ENCODE peak calls at places on chromosomes 11 and 22, in ten cellular contexts. One of them, this sample, is unnamed.

GRCh38 chr11:44784438-44784760 is 57.6 kb downstream of the TSPAN18 start:
- DNase-seq in cardiac muscle cell: no peak
- DNase-seq in AG08396: no peak
- DNase-seq in non-pigmented ciliary epithelial cell: no peak
- DNase-seq in ELR: no peak
- DNase-seq in naive B cell: no peak
- DNase-seq in ureter: no peak
- DNase-seq in mucosa of descending colon: no peak
- DNase-seq in NCI-H345: no peak
- DNase-seq in stimulated activated CD4-positive, alpha-beta T cell treated with anti-CD3 and anti-CD28 coated beads, Interleukin-1b, Interleukin-23, amount 100 ng/mL, for 1 hour: no peak
- DNase-seq in this sample: no peak

GRCh38 chr11:8871283-8871775 is 39.7 kb upstream of the AKIP1 start:
- DNase-seq in cardiac muscle cell: peak
- DNase-seq in AG08396: peak
- DNase-seq in non-pigmented ciliary epithelial cell: peak
- DNase-seq in ELR: peak
- DNase-seq in naive B cell: no peak
- DNase-seq in ureter: peak
- DNase-seq in mucosa of descending colon: peak
- DNase-seq in NCI-H345: peak
- DNase-seq in stimulated activated CD4-positive, alpha-beta T cell treated with anti-CD3 and anti-CD28 coated beads, Interleukin-1b, Interleukin-23, amount 100 ng/mL, for 1 hour: no peak
- DNase-seq in this sample: peak

GRCh38 chr11:134646561-134646960 is 234.5 kb upstream of the B3GAT1 start:
- DNase-seq in cardiac muscle cell: no peak
- DNase-seq in AG08396: no peak
- DNase-seq in non-pigmented ciliary epithelial cell: no peak
- DNase-seq in ELR: no peak
- DNase-seq in naive B cell: no peak
- DNase-seq in ureter: no peak
- DNase-seq in mucosa of descending colon: no peak
- DNase-seq in NCI-H345: no peak
- DNase-seq in stimulated activated CD4-positive, alpha-beta T cell treated with anti-CD3 and anti-CD28 coated beads, Interleukin-1b, Interleukin-23, amount 100 ng/mL, for 1 hour: no peak
- DNase-seq in this sample: no peak

GRCh38 chr22:42519544-42520237 is at the start of gene RRP7A:
- DNase-seq in cardiac muscle cell: peak
- DNase-seq in AG08396: peak
- DNase-seq in non-pigmented ciliary epithelial cell: peak
- DNase-seq in ELR: peak
- DNase-seq in naive B cell: peak
- DNase-seq in ureter: peak
- DNase-seq in mucosa of descending colon: peak
- DNase-seq in NCI-H345: peak
- DNase-seq in stimulated activated CD4-positive, alpha-beta T cell treated with anti-CD3 and anti-CD28 coated beads, Interleukin-1b, Interleukin-23, amount 100 ng/mL, for 1 hour: peak
- DNase-seq in this sample: peak

GRCh38 chr22:37633082-37633692 is 6.3 kb upstream of the SH3BP1 start:
- DNase-seq in cardiac muscle cell: no peak
- DNase-seq in AG08396: no peak
- DNase-seq in non-pigmented ciliary epithelial cell: no peak
- DNase-seq in ELR: no peak
- DNase-seq in naive B cell: peak
- DNase-seq in ureter: no peak
- DNase-seq in mucosa of descending colon: no peak
- DNase-seq in NCI-H345: no peak
- DNase-seq in stimulated activated CD4-positive, alpha-beta T cell treated with anti-CD3 and anti-CD28 coated beads, Interleukin-1b, Interleukin-23, amount 100 ng/mL, for 1 hour: no peak
- DNase-seq in this sample: no peak

GRCh38 chr22:46033256-46034200 is 56.6 kb upstream of the WNT7B start:
- DNase-seq in cardiac muscle cell: no peak
- DNase-seq in AG08396: no peak
- DNase-seq in non-pigmented ciliary epithelial cell: no peak
- DNase-seq in ELR: no peak
- DNase-seq in naive B cell: no peak
- DNase-seq in ureter: no peak
- DNase-seq in mucosa of descending colon: no peak
- DNase-seq in NCI-H345: no peak
- DNase-seq in stimulated activated CD4-positive, alpha-beta T cell treated with anti-CD3 and anti-CD28 coated beads, Interleukin-1b, Interleukin-23, amount 100 ng/mL, for 1 hour: no peak
- DNase-seq in this sample: no peak

GRCh38 chr22:48884292-48884691 is 943.4 kb downstream of the BRD1 start:
- DNase-seq in cardiac muscle cell: no peak
- DNase-seq in AG08396: no peak
- DNase-seq in non-pigmented ciliary epithelial cell: no peak
- DNase-seq in ELR: no peak
- DNase-seq in naive B cell: no peak
- DNase-seq in ureter: no peak
- DNase-seq in mucosa of descending colon: no peak
- DNase-seq in NCI-H345: no peak
- DNase-seq in stimulated activated CD4-positive, alpha-beta T cell treated with anti-CD3 and anti-CD28 coated beads, Interleukin-1b, Interleukin-23, amount 100 ng/mL, for 1 hour: no peak
- DNase-seq in this sample: no peak

GRCh38 chr11:35822815-35823495 is 120.9 kb upstream of the LDLRAD3 start:
- DNase-seq in cardiac muscle cell: no peak
- DNase-seq in AG08396: no peak
- DNase-seq in non-pigmented ciliary epithelial cell: no peak
- DNase-seq in ELR: no peak
- DNase-seq in naive B cell: no peak
- DNase-seq in ureter: no peak
- DNase-seq in mucosa of descending colon: no peak
- DNase-seq in NCI-H345: no peak
- DNase-seq in stimulated activated CD4-positive, alpha-beta T cell treated with anti-CD3 and anti-CD28 coated beads, Interleukin-1b, Interleukin-23, amount 100 ng/mL, for 1 hour: no peak
- DNase-seq in this sample: no peak

GRCh38 chr11:67268684-67269268 is 2.5 kb downstream of the GRK2 start:
- DNase-seq in cardiac muscle cell: no peak
- DNase-seq in AG08396: no peak
- DNase-seq in non-pigmented ciliary epithelial cell: no peak
- DNase-seq in ELR: no peak
- DNase-seq in naive B cell: no peak
- DNase-seq in ureter: no peak
- DNase-seq in mucosa of descending colon: peak
- DNase-seq in NCI-H345: no peak
- DNase-seq in stimulated activated CD4-positive, alpha-beta T cell treated with anti-CD3 and anti-CD28 coated beads, Interleukin-1b, Interleukin-23, amount 100 ng/mL, for 1 hour: no peak
- DNase-seq in this sample: no peak

GRCh38 chr11:111429066-111429506 is 50.0 kb upstream of the POU2AF1 start:
- DNase-seq in cardiac muscle cell: no peak
- DNase-seq in AG08396: peak
- DNase-seq in non-pigmented ciliary epithelial cell: no peak
- DNase-seq in ELR: peak
- DNase-seq in naive B cell: peak
- DNase-seq in ureter: peak
- DNase-seq in mucosa of descending colon: no peak
- DNase-seq in NCI-H345: peak
- DNase-seq in stimulated activated CD4-positive, alpha-beta T cell treated with anti-CD3 and anti-CD28 coated beads, Interleukin-1b, Interleukin-23, amount 100 ng/mL, for 1 hour: no peak
- DNase-seq in this sample: peak

This sample was measured in mammary epithelial cell.